ENCODE peak calls at places on chromosomes 4 and X, in ten cellular contexts. R is K562, D is fibroblast of mammary gland, K is heart right ventricle, W is GM13976, J is IMR-90, Z is AG04450, V is HFFc6, C is transverse colon, P is lower leg skin. G is an unnamed sample.

GRCh38 chrX:45716747-45717146 is 516.1 kb upstream of the DIPK2B start:
- DNase-seq in R (no peak), D (no peak), K (no peak), W (no peak), J (no peak), Z (no peak), V (no peak), C (peak), P (no peak), G (no peak)

GRCh38 chr4:77859256-77859655 is 3.4 kb upstream of the MRPL1 start:
- DNase-seq in R (no peak), D (no peak), K (no peak), W (no peak), J (no peak), Z (no peak), V (no peak), C (no peak), P (no peak), G (no peak)

GRCh38 chr4:98377626-98378025 is 116.4 kb downstream of the RAP1GDS1 start:
- DNase-seq in R (no peak), D (peak), K (no peak), W (no peak), J (peak), Z (no peak), V (peak), C (no peak), P (no peak), G (no peak)

GRCh38 chrX:109299091-109299490 is 182.8 kb downstream of the GUCY2F start:
- DNase-seq in R (no peak), D (peak), K (no peak), W (no peak), J (no peak), Z (no peak), V (no peak), C (no peak), P (no peak), G (no peak)

GRCh38 chr4:16250665-16251365 is 24.5 kb upstream of the TAPT1 start:
- DNase-seq in R (no peak), D (no peak), K (no peak), W (no peak), J (peak), Z (no peak), V (peak), C (no peak), P (no peak), G (no peak)

GRCh38 chr4:6478546-6479220 is 6.3 kb upstream of the PPP2R2C start:
- DNase-seq in R (no peak), D (no peak), K (no peak), W (no peak), J (no peak), Z (no peak), V (no peak), C (no peak), P (peak), G (no peak)

GRCh38 chr4:125666635-125667034 is 351.9 kb downstream of the FAT4 start:
- DNase-seq in R (no peak), D (no peak), K (no peak), W (no peak), J (no peak), Z (no peak), V (no peak), C (no peak), P (no peak), G (no peak)

GRCh38 chr4:89113415-89113814 is 2.1 kb downstream of the TIGD2 start:
- DNase-seq in R (no peak), D (no peak), K (no peak), W (no peak), J (no peak), Z (no peak), V (no peak), C (no peak), P (no peak), G (no peak)

GRCh38 chrX:69158166-69159040 is 6.8 kb downstream of the PJA1 start:
- DNase-seq in R (peak), D (peak), K (peak), W (peak), J (peak), Z (peak), V (peak), C (peak), P (peak), G (peak)

GRCh38 chr4:99205104-99205979 is 13.7 kb downstream of the ADH6 start:
- DNase-seq in R (no peak), D (peak), K (no peak), W (no peak), J (peak), Z (no peak), V (no peak), C (peak), P (no peak), G (no peak)

GRCh38 chrX:12950851-12951589 is 23.9 kb upstream of the TMSB4X start:
- DNase-seq in R (peak), D (no peak), K (no peak), W (no peak), J (no peak), Z (no peak), V (no peak), C (peak), P (peak), G (no peak)
- TF ChIP-seq CTCF in R (peak), D (no peak), K (no peak), W (peak), J (peak), Z (no peak), V (peak), C (peak), P (no peak), G (peak)

GRCh38 chr4:184647391-184648101 is 1.7 kb downstream of the CASP3 start:
- DNase-seq in R (no peak), D (peak), K (no peak), W (no peak), J (peak), Z (no peak), V (peak), C (no peak), P (no peak), G (no peak)

GRCh38 chr4:184651899-184652298 is 2.4 kb downstream of the PRIMPOL start:
- DNase-seq in R (no peak), D (no peak), K (no peak), W (no peak), J (no peak), Z (no peak), V (no peak), C (no peak), P (no peak), G (no peak)

GRCh38 chr4:184649971-184650855 is 675 bp downstream of the PRIMPOL start:
- DNase-seq in R (peak), D (peak), K (no peak), W (no peak), J (peak), Z (no peak), V (peak), C (peak), P (no peak), G (no peak)

GRCh38 chr4:184648220-184649025 is 824 bp downstream of the CASP3 start:
- DNase-seq in R (peak), D (peak), K (peak), W (peak), J (peak), Z (no peak), V (peak), C (peak), P (peak), G (peak)

GRCh38 chr4:184649026-184649970 is at the start of the genes CASP3 and PRIMPOL:
- DNase-seq in R (peak), D (peak), K (peak), W (peak), J (peak), Z (peak), V (peak), C (peak), P (peak), G (peak)
- TF ChIP-seq CTCF in R (peak), D (no peak), K (peak), W (peak), J (peak), Z (peak), V (peak), C (peak), P (no peak), G (no peak)

GRCh38 chr4:159227984-159228383 is 125.1 kb downstream of the RAPGEF2 start:
- DNase-seq in R (no peak), D (peak), K (peak), W (no peak), J (peak), Z (peak), V (peak), C (peak), P (peak), G (no peak)
- TF ChIP-seq CTCF in R (no peak), D (peak), K (no peak), W (no peak), J (peak), Z (peak), V (no peak), C (peak), P (no peak), G (no peak)

GRCh38 chrX:13285229-13285628 is 34.6 kb downstream of the ATXN3L start:
- DNase-seq in R (no peak), D (peak), K (no peak), W (no peak), J (no peak), Z (no peak), V (no peak), C (no peak), P (no peak), G (no peak)

GRCh38 chrX:13283512-13283911 is 36.3 kb downstream of the ATXN3L start:
- DNase-seq in R (peak), D (no peak), K (no peak), W (no peak), J (no peak), Z (no peak), V (no peak), C (no peak), P (no peak), G (no peak)

GRCh38 chrX:13283968-13284914 is 35.6 kb downstream of the ATXN3L start:
- DNase-seq in R (no peak), D (peak), K (no peak), W (no peak), J (peak), Z (peak), V (peak), C (no peak), P (no peak), G (no peak)

GRCh38 chrX:13287816-13288215 is 32.0 kb downstream of the ATXN3L start:
- DNase-seq in R (peak), D (peak), K (no peak), W (no peak), J (peak), Z (peak), V (peak), C (no peak), P (no peak), G (no peak)

DNA sequence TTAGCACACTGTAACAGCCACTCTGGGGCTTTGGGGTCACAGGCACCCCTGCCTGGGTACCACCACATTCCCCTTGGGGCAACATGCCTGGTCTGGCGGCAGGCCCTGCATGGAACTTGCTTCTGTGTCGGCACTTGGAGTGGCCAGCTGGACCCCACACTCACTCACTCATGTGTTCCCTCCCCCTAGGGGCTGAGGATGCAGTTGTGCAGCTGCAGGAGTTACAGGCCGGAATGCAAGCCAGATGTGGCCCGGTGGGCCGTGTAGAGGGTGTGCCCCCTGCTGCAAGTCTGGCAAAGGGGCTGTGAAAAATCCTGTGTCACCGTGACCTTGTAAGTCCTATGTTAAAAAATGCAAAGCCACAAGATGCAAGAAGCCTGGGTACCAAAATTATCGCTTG is 34.2 kb downstream of the ATXN3L start:
- DNase-seq in R (no peak), D (no peak), K (no peak), W (no peak), J (no peak), Z (no peak), V (no peak), C (no peak), P (no peak), G (no peak)
- TF ChIP-seq CTCF in R (no peak), D (no peak), K (no peak), W (no peak), J (no peak), Z (no peak), V (no peak), C (no peak), P (no peak), G (no peak)

GRCh38 chrX:54747713-54748393 is 50.2 kb downstream of the ITIH6 start:
- DNase-seq in R (no peak), D (no peak), K (no peak), W (no peak), J (no peak), Z (no peak), V (no peak), C (no peak), P (no peak), G (no peak)

GRCh38 chrX:54746928-54747327 is 51.1 kb downstream of the ITIH6 start:
- DNase-seq in R (no peak), D (no peak), K (no peak), W (no peak), J (no peak), Z (no peak), V (no peak), C (no peak), P (no peak), G (no peak)

GRCh38 chrX:54748626-54749025 is 49.4 kb downstream of the ITIH6 start:
- DNase-seq in R (no peak), D (no peak), K (no peak), W (no peak), J (no peak), Z (no peak), V (no peak), C (no peak), P (no peak), G (no peak)

GRCh38 chrX:54745676-54746075 is 52.4 kb downstream of the ITIH6 start:
- DNase-seq in R (no peak), D (no peak), K (no peak), W (no peak), J (no peak), Z (no peak), V (no peak), C (no peak), P (no peak), G (no peak)
- TF ChIP-seq CTCF in R (no peak), D (no peak), K (no peak), W (no peak), J (no peak), Z (no peak), V (no peak), C (no peak), P (no peak), G (no peak)

GRCh38 chr4:158580064-158580463 is 58.4 kb downstream of the RXFP1 start:
- DNase-seq in R (no peak), D (no peak), K (no peak), W (no peak), J (no peak), Z (no peak), V (no peak), C (no peak), P (no peak), G (no peak)

GRCh38 chr4:158581161-158581560 is 59.5 kb downstream of the RXFP1 start:
- DNase-seq in R (no peak), D (peak), K (no peak), W (no peak), J (peak), Z (no peak), V (no peak), C (no peak), P (no peak), G (no peak)

GRCh38 chr4:158572608-158573007 is 50.9 kb downstream of the RXFP1 start:
- DNase-seq in R (no peak), D (no peak), K (no peak), W (no peak), J (no peak), Z (no peak), V (no peak), C (no peak), P (no peak), G (no peak)

DNA sequence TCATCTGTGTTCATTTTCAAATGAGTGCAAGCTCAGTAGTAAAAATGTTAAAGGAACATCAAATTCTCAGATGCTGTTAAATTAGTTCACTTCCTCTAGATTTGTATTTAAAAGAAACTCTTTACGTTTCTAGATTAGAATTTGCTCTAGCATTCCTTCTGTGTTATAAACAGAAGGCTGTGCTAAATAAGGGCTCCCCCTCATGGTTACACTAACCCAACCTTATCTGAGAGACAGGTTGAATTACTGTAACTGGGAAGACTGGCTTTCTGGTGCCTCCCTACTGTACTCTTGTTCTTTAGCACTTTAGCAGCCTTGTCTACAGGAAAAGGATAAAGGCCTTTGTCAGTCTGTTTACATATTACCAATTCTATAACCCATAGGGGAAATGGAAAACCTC is 56.8 kb downstream of the RXFP1 start:
- DNase-seq in R (peak), D (peak), K (no peak), W (no peak), J (peak), Z (no peak), V (peak), C (no peak), P (no peak), G (no peak)
- TF ChIP-seq CTCF in R (peak), D (peak), K (no peak), W (no peak), J (peak), Z (peak), V (peak), C (no peak), P (no peak), G (peak)

GRCh38 chr4:21474195-21474594 is 474.4 kb downstream of the KCNIP4 start:
- DNase-seq in R (no peak), D (no peak), K (no peak), W (no peak), J (no peak), Z (no peak), V (no peak), C (no peak), P (no peak), G (no peak)

GRCh38 chr4:21470531-21470930 is 478.0 kb downstream of the KCNIP4 start:
- DNase-seq in R (no peak), D (peak), K (peak), W (no peak), J (no peak), Z (no peak), V (peak), C (no peak), P (no peak), G (no peak)

GRCh38 chr4:21467551-21467950 is 481.0 kb downstream of the KCNIP4 start:
- DNase-seq in R (no peak), D (no peak), K (no peak), W (no peak), J (no peak), Z (no peak), V (no peak), C (no peak), P (no peak), G (no peak)

GRCh38 chr4:21469438-21470032 is 479.0 kb downstream of the KCNIP4 start:
- DNase-seq in R (no peak), D (peak), K (no peak), W (peak), J (no peak), Z (no peak), V (peak), C (no peak), P (no peak), G (peak)
- TF ChIP-seq CTCF in R (no peak), D (peak), K (peak), W (peak), J (peak), Z (peak), V (peak), C (peak), P (no peak), G (no peak)

G was measured in GM20000.